ENCODE peak calls at places on chromosomes 5 and 9, in five cellular contexts. J is cardiac fibroblast, R is stomach, U is spleen, H is AG10803. P is an unnamed sample.

GRCh38 chr9:137748311-137748710 is 129.3 kb upstream of the CACNA1B start:
- DNase-seq in J (no peak), R (no peak), U (no peak), H (no peak), P (no peak)

GRCh38 chr9:121824651-121825480 is 173.4 kb downstream of the DAB2IP start:
- DNase-seq in J (no peak), R (no peak), U (no peak), H (peak), P (no peak)

GRCh38 chr5:107538331-107539162 is 132.2 kb downstream of the EFNA5 start:
- DNase-seq in J (peak), R (no peak), U (no peak), H (no peak), P (no peak)

GRCh38 chr9:29966247-29966646 is 2393.0 kb upstream of the C9orf72 start:
- DNase-seq in J (peak), R (no peak), U (no peak), H (no peak), P (no peak)

GRCh38 chr5:109743041-109743531 is 53.4 kb downstream of the MAN2A1 start:
- DNase-seq in J (peak), R (no peak), U (no peak), H (no peak), P (no peak)

GRCh38 chr5:154375331-154376008 is 70.3 kb upstream of the SAP30L start:
- DNase-seq in J (no peak), R (no peak), U (no peak), H (peak), P (peak)

GRCh38 chr5:52859619-52860018 is 71.9 kb downstream of the ITGA1 start:
- DNase-seq in J (peak), R (no peak), U (no peak), H (peak), P (peak)

GRCh38 chr5:140642718-140643117 is 3.5 kb downstream of the TMCO6 start:
- DNase-seq in J (peak), R (no peak), U (no peak), H (peak), P (peak)

GRCh38 chr9:1050125-1050895 is at the start of gene DMRT2:
- DNase-seq in J (peak), R (peak), U (no peak), H (peak), P (peak)

GRCh38 chr5:34001231-34001935 is 6.5 kb downstream of the AMACR start:
- DNase-seq in J (no peak), R (peak), U (no peak), H (no peak), P (peak)

GRCh38 chr5:14735944-14736343 is 71.4 kb downstream of the OTULIN start:
- DNase-seq in J (no peak), R (no peak), U (no peak), H (no peak), P (no peak)

GRCh38 chr5:75363111-75363510 is 26.1 kb downstream of the HMGCR start:
- DNase-seq in J (no peak), R (no peak), U (no peak), H (no peak), P (no peak)

GRCh38 chr5:120258123-120258522 is 206.0 kb upstream of the PRR16 start:
- DNase-seq in J (peak), R (no peak), U (no peak), H (peak), P (peak)

GRCh38 chr9:36250079-36250478 is 8.2 kb downstream of the GNE start:
- DNase-seq in J (peak), R (no peak), U (no peak), H (peak), P (no peak)

GRCh38 chr9:121055642-121056143 is 5.6 kb upstream of the C5 start:
- DNase-seq in J (peak), R (no peak), U (no peak), H (no peak), P (peak)

GRCh38 chr5:124639095-124639665 is 107.3 kb downstream of the ZNF608 start:
- DNase-seq in J (no peak), R (no peak), U (no peak), H (no peak), P (no peak)

GRCh38 chr9:126301985-126302603 is 24.5 kb upstream of the MVB12B start:
- DNase-seq in J (peak), R (peak), U (no peak), H (peak), P (peak)

GRCh38 chr9:137310190-137311052 is 8.3 kb upstream of the NRARP start:
- DNase-seq in J (no peak), R (no peak), U (peak), H (no peak), P (no peak)

GRCh38 chr5:154194348-154195329 is 4.1 kb downstream of the GALNT10 start:
- DNase-seq in J (no peak), R (peak), U (no peak), H (peak), P (peak)

GRCh38 chr5:91311697-91312501 is 71.2 kb downstream of the ARRDC3 start:
- DNase-seq in J (peak), R (peak), U (peak), H (peak), P (peak)

GRCh38 chr9:11064853-11065252 is 452.1 kb upstream of the PTPRD start:
- DNase-seq in J (no peak), R (no peak), U (no peak), H (no peak), P (no peak)

GRCh38 chr5:132655821-132656773 is 1.9 kb upstream of the IL13 start:
- DNase-seq in J (peak), R (peak), U (no peak), H (peak), P (peak)

GRCh38 chr9:78298046-78298511 is 1.2 kb downstream of the PSAT1 start:
- DNase-seq in J (peak), R (no peak), U (no peak), H (no peak), P (no peak)

GRCh38 chr9:130583271-130583670 is 3.9 kb downstream of the FUBP3 start:
- DNase-seq in J (no peak), R (no peak), U (no peak), H (no peak), P (no peak)

GRCh38 chr9:70602364-70603019 is 188.0 kb upstream of the KLF9 start:
- DNase-seq in J (peak), R (peak), U (no peak), H (peak), P (peak)
- H3K4me3 ChIP-seq in J (no peak), R (no peak), U (no peak), H (peak), P (peak)

DNA sequence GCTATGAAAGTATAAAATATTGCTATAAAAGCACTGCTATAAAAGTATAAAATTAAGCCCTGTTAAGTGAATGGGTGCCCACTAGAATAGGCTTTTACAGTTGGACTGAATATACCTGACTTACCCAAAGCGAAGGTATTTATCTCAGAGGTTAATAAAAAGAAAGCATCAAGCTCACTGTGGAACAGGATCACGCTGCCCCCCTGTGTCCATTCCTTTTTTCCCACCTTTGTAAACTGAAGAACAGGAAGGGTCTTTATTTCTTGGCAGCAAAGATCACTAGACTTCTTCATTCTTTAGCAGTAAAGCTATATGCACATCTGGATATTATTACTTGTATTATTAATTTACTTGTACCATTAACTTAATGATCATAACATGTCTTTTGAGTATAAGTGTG is 22.1 kb upstream of the PLPP6 start:
- DNase-seq in J (peak), R (peak), U (no peak), H (no peak), P (peak)
- TF ChIP-seq CTCF in J (peak), R (no peak), U (peak), H (peak), P (peak)

GRCh38 chr5:96790851-96791513 is 16.8 kb downstream of the ERAP1 start:
- DNase-seq in J (peak), R (no peak), U (no peak), H (peak), P (peak)
- H3K4me3 ChIP-seq in J (no peak), R (no peak), U (no peak), H (no peak), P (no peak)

GRCh38 chr5:142357469-142358090 is 32.8 kb upstream of the SPRY4 start:
- DNase-seq in J (peak), R (no peak), U (no peak), H (peak), P (peak)
- TF ChIP-seq CTCF in J (no peak), R (no peak), U (no peak), H (no peak), P (no peak)

DNA sequence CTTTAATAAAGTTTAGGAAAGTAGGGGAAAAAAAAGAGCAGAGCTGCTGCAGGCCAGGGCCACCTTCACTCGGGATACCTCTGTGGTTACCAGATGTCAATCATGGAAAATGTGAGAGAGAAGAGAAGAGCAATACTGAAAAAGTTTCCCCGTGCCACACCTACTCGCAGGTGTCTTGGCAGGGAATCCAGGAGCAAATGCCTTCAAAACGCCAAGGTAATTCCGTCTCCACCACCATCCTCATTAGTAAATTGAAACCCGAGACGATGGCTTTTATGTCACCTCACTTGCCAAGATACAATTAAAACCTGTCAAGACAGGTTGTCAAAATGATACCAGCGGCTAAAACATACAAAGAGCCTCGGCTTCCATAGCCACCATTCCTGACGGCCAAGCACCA is 49.7 kb downstream of the FAM81B start:
- DNase-seq in J (no peak), R (no peak), U (no peak), H (no peak), P (no peak)
- H3K4me3 ChIP-seq in J (no peak), R (no peak), U (no peak), H (no peak), P (no peak)

GRCh38 chr9:107246259-107247254 is 36.5 kb upstream of the RAD23B start:
- DNase-seq in J (no peak), R (no peak), U (no peak), H (no peak), P (no peak)
- TF ChIP-seq CTCF in J (no peak), R (no peak), U (no peak), H (no peak), P (no peak)

P was measured in fibroblast of the aortic adventitia.